ENCODE peak calls at places on chromosome 6, in four cellular contexts. Z is OCI-LY7, P is PC-3, X is adrenal gland. M is an unnamed sample. For H3K4me1, the result is how much of the 10 kb centered on the place peaks cover.

GRCh38 chr6:56765494-56765893 is 122.8 kb upstream of the DST start:
- DNase-seq in P (no peak), X (no peak), Z (no peak), M (no peak)

GRCh38 chr6:35050291-35050987 is 90.7 kb downstream of the TCP11 start:
- DNase-seq in Z (no peak), P (no peak), X (no peak), M (no peak)

GRCh38 chr6:131015630-131016263 is 47.3 kb downstream of the EPB41L2 start:
- DNase-seq in P (no peak), X (peak), Z (no peak), M (no peak)

GRCh38 chr6:54860132-54860531 is 13.6 kb downstream of the FAM83B start:
- DNase-seq in P (no peak), X (no peak), Z (no peak), M (no peak)

GRCh38 chr6:148514091-148514850 is 171.6 kb downstream of the SASH1 start:
- DNase-seq in Z (no peak), P (no peak), X (no peak), M (no peak)

GRCh38 chr6:148932208-148932607 is 185.4 kb downstream of the UST start:
- DNase-seq in Z (no peak), X (no peak), P (no peak), M (no peak)

GRCh38 chr6:105326216-105326615 is 76.7 kb downstream of the PREP start:
- DNase-seq in Z (no peak), X (no peak), P (peak), M (no peak)

GRCh38 chr6:5012531-5012930 is 8.7 kb upstream of the RPP40 start:
- DNase-seq in P (no peak), X (no peak), Z (no peak), M (no peak)

GRCh38 chr6:108920751-108921150 is 72.5 kb downstream of the ARMC2 start:
- DNase-seq in X (no peak), Z (no peak), P (no peak), M (no peak)

GRCh38 chr6:139852484-139853140 is 478.2 kb upstream of the CITED2 start:
- DNase-seq in P (peak), Z (no peak), X (no peak), M (no peak)

GRCh38 chr6:20400476-20401402 is 940 bp upstream of the E2F3 start:
- DNase-seq in X (peak), Z (peak), P (peak), M (peak)

GRCh38 chr6:33318426-33319073 is 1.0 kb upstream of the ZBTB22 start:
- DNase-seq in P (no peak), X (peak), Z (no peak), M (no peak)
- H3K4me3 ChIP-seq in P (peak), X (peak), Z (peak), M (no peak)

GRCh38 chr6:165732696-165733486 is 69.8 kb upstream of the PDE10A start:
- DNase-seq in Z (no peak), P (no peak), X (no peak), M (no peak)

GRCh38 chr6:165726915-165727314 is 63.9 kb upstream of the PDE10A start:
- DNase-seq in P (no peak), Z (no peak), X (no peak), M (no peak)

GRCh38 chr6:165728196-165728595 is 65.2 kb upstream of the PDE10A start:
- DNase-seq in Z (no peak), P (no peak), X (no peak), M (no peak)

GRCh38 chr6:165726290-165726875 is 63.3 kb upstream of the PDE10A start:
- DNase-seq in P (no peak), Z (no peak), X (no peak), M (no peak)

GRCh38 chr6:165729307-165729936 is 66.4 kb upstream of the PDE10A start:
- DNase-seq in Z (peak), P (peak), X (peak), M (peak)
- TF ChIP-seq CTCF in Z (peak), P (peak), X (peak), M (peak)

GRCh38 chr6:142823579-142823902 is 121.4 kb downstream of the HIVEP2 start:
- DNase-seq in P (no peak), Z (no peak), X (no peak), M (no peak)
- H3K4me1 ChIP-seq in P (under half), Z (under half), X (under half), M (under half)

GRCh38 chr6:6941201-6941600 is 166.6 kb upstream of the RREB1 start:
- DNase-seq in P (no peak), Z (no peak), X (no peak), M (no peak)

GRCh38 chr6:6946477-6947145 is 161.2 kb upstream of the RREB1 start:
- DNase-seq in X (no peak), Z (no peak), P (no peak), M (no peak)

GRCh38 chr6:6940031-6940664 is 167.6 kb upstream of the RREB1 start:
- DNase-seq in X (no peak), Z (no peak), P (no peak), M (no peak)

GRCh38 chr6:6942826-6943225 is 164.9 kb upstream of the RREB1 start:
- DNase-seq in X (no peak), P (no peak), Z (no peak), M (peak)

GRCh38 chr6:6943411-6943810 is 164.3 kb upstream of the RREB1 start:
- DNase-seq in X (no peak), P (no peak), Z (no peak), M (no peak)
- H3K4me3 ChIP-seq in X (no peak), P (no peak), Z (no peak), M (no peak)

DNA sequence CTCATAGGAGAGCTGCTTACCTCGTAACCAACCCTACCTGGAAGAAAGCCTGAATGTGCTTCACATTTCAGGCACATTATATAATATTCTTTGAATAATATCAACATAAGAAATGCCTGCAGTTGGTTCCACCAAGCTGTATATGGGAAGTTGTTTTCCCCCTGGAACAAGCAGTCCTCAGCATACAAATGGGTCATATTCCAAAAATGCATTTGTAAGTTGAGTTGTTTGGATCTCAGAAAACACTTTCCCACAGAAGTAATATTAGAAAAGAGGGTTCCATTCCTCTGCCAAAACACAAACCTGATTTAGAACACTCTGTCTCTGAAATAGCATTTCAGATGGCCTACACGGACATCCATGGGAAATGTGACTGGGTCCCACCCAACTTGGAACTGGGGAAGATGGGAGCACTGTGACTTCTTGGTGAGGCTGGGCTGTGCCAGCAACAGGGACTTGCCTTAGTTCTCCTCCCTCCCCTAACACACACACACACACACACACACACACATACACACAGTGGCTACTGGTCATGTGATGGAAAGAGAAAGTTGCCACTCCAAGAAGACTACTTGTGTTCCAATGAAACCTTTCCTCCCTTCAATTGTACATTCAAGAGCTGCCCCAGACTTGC is 11.4 kb upstream of the RCAN2 start:
- DNase-seq in P (no peak), Z (no peak), X (no peak), M (no peak)
- TF ChIP-seq CTCF in P (no peak), Z (no peak), X (no peak), M (no peak)

DNA sequence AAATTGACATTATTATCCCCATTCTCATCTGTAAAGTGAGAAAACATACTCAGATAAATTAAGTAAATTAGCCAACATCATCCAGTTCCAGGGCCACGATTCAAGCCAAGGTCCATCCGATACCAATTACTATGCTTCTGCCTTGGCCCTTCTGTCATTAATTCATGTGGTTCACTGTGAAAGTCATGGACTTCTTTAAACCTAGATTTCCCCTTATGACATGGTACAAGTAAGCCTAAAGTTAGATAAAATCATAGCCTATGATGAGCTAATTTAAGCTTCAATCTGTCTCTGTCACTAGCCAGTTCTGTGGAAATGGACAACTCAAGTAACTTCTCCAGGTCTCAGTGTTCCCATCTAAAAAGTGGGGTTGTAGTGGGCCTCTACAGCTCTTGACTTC is 225.5 kb upstream of the MARCKS start:
- DNase-seq in Z (no peak), X (no peak), P (no peak), M (no peak)
- H3K4me1 ChIP-seq in Z (half or more), X (under half), P (under half), M (under half)

GRCh38 chr6:100121854-100122609 is 128.0 kb upstream of the MCHR2 start:
- DNase-seq in X (no peak), P (no peak), Z (no peak), M (no peak)
- H3K4me3 ChIP-seq in X (no peak), P (no peak), Z (no peak), M (no peak)

GRCh38 chr6:85537055-85537494 is 56.6 kb downstream of the SNX14 start:
- DNase-seq in X (no peak), P (peak), Z (peak), M (no peak)
- TF ChIP-seq CTCF in X (peak), P (peak), Z (peak), M (no peak)

GRCh38 chr6:24931296-24931695 is 4.5 kb downstream of the RIPOR2 start:
- DNase-seq in Z (no peak), P (no peak), X (no peak), M (no peak)
- H3K4me1 ChIP-seq in Z (half or more), P (under half), X (under half), M (under half)

GRCh38 chr6:43308990-43309477 is 408 bp upstream of the CRIP3 start:
- DNase-seq in X (no peak), P (no peak), Z (no peak), M (no peak)

GRCh38 chr6:43310137-43310536 is 1.5 kb upstream of the CRIP3 start:
- DNase-seq in Z (no peak), P (no peak), X (no peak), M (no peak)

GRCh38 chr6:43306086-43306485 is 2.5 kb downstream of the CRIP3 start:
- DNase-seq in P (no peak), X (no peak), Z (no peak), M (no peak)

GRCh38 chr6:43307451-43308100 is 1.1 kb downstream of the CRIP3 start:
- DNase-seq in Z (no peak), X (no peak), P (no peak), M (no peak)

DNA sequence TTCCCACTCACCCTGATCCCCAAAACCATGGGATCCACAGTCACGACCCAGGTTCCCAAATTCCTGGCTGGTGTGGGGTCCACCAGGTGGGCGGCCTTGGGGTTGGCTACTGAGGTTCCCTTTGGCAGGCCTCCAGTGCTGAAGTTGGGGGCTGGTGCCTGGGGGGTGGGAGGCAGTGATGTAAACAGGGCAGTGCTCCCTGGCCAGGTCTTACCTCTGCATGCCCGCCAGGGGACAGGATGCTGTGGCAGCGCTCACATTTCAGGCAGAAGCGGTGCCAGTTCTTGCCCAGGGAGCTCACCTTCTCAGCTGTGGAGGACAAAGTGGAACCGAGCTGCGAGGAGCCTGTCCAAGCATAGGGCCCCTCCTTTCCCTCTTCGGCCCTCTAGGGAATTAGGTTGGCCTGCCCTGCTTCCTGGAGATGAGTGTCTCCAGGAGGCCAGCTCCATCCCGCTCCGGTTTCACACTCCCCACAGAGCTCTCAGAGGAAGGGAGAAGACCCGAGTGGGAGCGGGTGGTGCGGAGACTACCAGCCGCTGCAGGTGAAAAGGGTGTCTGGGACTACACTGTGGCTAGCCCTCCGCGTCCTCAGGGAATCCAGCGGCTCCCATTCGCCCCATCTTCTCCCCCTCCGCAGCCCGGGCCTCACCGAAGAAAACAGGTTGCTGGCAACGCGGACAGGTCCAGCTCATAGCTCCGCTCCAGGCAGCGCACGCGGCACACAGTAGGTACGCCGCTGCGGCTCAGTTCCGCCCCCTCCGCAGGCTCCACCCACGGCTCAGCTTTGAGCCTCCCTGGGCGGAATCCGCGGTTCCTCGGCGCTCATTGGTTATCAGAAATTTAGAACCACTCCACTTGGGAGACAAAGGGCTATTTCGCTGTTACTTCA is at the start of gene CRIP3:
- DNase-seq in P (peak), X (no peak), Z (peak), M (no peak)
- H3K4me3 ChIP-seq in P (peak), X (peak), Z (peak), M (no peak)

M was measured in lung.